ENCODE peak calls at places on chromosome 20, in eight cellular contexts. One of them, this sample, is unnamed.

GRCh38 chr20:58044286-58044685 is 184.2 kb downstream of the ANKRD60 start:
- DNase-seq in EH: no peak
- DNase-seq in globus pallidus: no peak
- DNase-seq in activated T-helper 1 cell treated with Interleukin-2 at 50 U/mL for 16 hours: no peak
- DNase-seq in CD4-positive, CD25-positive, alpha-beta regulatory T cell: no peak
- DNase-seq in stimulated activated CD4-positive, alpha-beta T cell treated with anti-CD3 and anti-CD28 coated beads, Interleukin-15, amount 100 ng/mL, for 1 hour: no peak
- DNase-seq in endothelial cell of umbilical vein: no peak
- DNase-seq in neural crest cell: no peak
- DNase-seq in this sample: no peak

GRCh38 chr20:17825949-17826843 is 126.4 kb downstream of the BANF2 start:
- DNase-seq in EH: peak; percentile 55
- DNase-seq in globus pallidus: no peak
- DNase-seq in activated T-helper 1 cell treated with Interleukin-2 at 50 U/mL for 16 hours: no peak
- DNase-seq in CD4-positive, CD25-positive, alpha-beta regulatory T cell: peak; percentile 10
- DNase-seq in stimulated activated CD4-positive, alpha-beta T cell treated with anti-CD3 and anti-CD28 coated beads, Interleukin-15, amount 100 ng/mL, for 1 hour: no peak
- DNase-seq in endothelial cell of umbilical vein: no peak
- DNase-seq in neural crest cell: no peak
- DNase-seq in this sample: no peak

GRCh38 chr20:51134405-51134804 is 111.5 kb upstream of the KCNG1 start:
- DNase-seq in EH: no peak
- DNase-seq in globus pallidus: no peak
- DNase-seq in activated T-helper 1 cell treated with Interleukin-2 at 50 U/mL for 16 hours: no peak
- DNase-seq in CD4-positive, CD25-positive, alpha-beta regulatory T cell: no peak
- DNase-seq in stimulated activated CD4-positive, alpha-beta T cell treated with anti-CD3 and anti-CD28 coated beads, Interleukin-15, amount 100 ng/mL, for 1 hour: no peak
- DNase-seq in endothelial cell of umbilical vein: no peak
- DNase-seq in neural crest cell: no peak
- DNase-seq in this sample: no peak

GRCh38 chr20:23111307-23111943 is 25.3 kb upstream of the CD93 start:
- DNase-seq in EH: no peak
- DNase-seq in globus pallidus: no peak
- DNase-seq in activated T-helper 1 cell treated with Interleukin-2 at 50 U/mL for 16 hours: no peak
- DNase-seq in CD4-positive, CD25-positive, alpha-beta regulatory T cell: no peak
- DNase-seq in stimulated activated CD4-positive, alpha-beta T cell treated with anti-CD3 and anti-CD28 coated beads, Interleukin-15, amount 100 ng/mL, for 1 hour: no peak
- DNase-seq in endothelial cell of umbilical vein: no peak
- DNase-seq in neural crest cell: no peak
- DNase-seq in this sample: no peak

GRCh38 chr20:48933017-48933766 is 11.7 kb downstream of the ARFGEF2 start:
- DNase-seq in EH: no peak
- DNase-seq in globus pallidus: no peak
- DNase-seq in activated T-helper 1 cell treated with Interleukin-2 at 50 U/mL for 16 hours: no peak
- DNase-seq in CD4-positive, CD25-positive, alpha-beta regulatory T cell: no peak
- DNase-seq in stimulated activated CD4-positive, alpha-beta T cell treated with anti-CD3 and anti-CD28 coated beads, Interleukin-15, amount 100 ng/mL, for 1 hour: no peak
- DNase-seq in endothelial cell of umbilical vein: no peak
- DNase-seq in neural crest cell: no peak
- DNase-seq in this sample: no peak

GRCh38 chr20:2602046-2602735 is 50.2 kb upstream of the NOP56 start:
- DNase-seq in EH: peak; percentile 7
- DNase-seq in globus pallidus: no peak
- DNase-seq in activated T-helper 1 cell treated with Interleukin-2 at 50 U/mL for 16 hours: no peak
- DNase-seq in CD4-positive, CD25-positive, alpha-beta regulatory T cell: no peak
- DNase-seq in stimulated activated CD4-positive, alpha-beta T cell treated with anti-CD3 and anti-CD28 coated beads, Interleukin-15, amount 100 ng/mL, for 1 hour: no peak
- DNase-seq in endothelial cell of umbilical vein: no peak
- DNase-seq in neural crest cell: no peak
- DNase-seq in this sample: no peak

GRCh38 chr20:25287631-25288290 is 39.9 kb downstream of the PYGB start:
- DNase-seq in EH: no peak
- DNase-seq in globus pallidus: no peak
- DNase-seq in activated T-helper 1 cell treated with Interleukin-2 at 50 U/mL for 16 hours: no peak
- DNase-seq in CD4-positive, CD25-positive, alpha-beta regulatory T cell: no peak
- DNase-seq in stimulated activated CD4-positive, alpha-beta T cell treated with anti-CD3 and anti-CD28 coated beads, Interleukin-15, amount 100 ng/mL, for 1 hour: no peak
- DNase-seq in endothelial cell of umbilical vein: no peak
- DNase-seq in neural crest cell: no peak
- DNase-seq in this sample: no peak

GRCh38 chr20:17854307-17854903 is 114.2 kb downstream of the SNX5 start:
- DNase-seq in EH: peak; percentile 68
- DNase-seq in globus pallidus: peak; percentile 49
- DNase-seq in activated T-helper 1 cell treated with Interleukin-2 at 50 U/mL for 16 hours: no peak
- DNase-seq in CD4-positive, CD25-positive, alpha-beta regulatory T cell: no peak
- DNase-seq in stimulated activated CD4-positive, alpha-beta T cell treated with anti-CD3 and anti-CD28 coated beads, Interleukin-15, amount 100 ng/mL, for 1 hour: no peak
- DNase-seq in endothelial cell of umbilical vein: peak; percentile 55
- DNase-seq in neural crest cell: peak; percentile 19
- DNase-seq in this sample: peak; percentile 63

GRCh38 chr20:48841861-48842529 is 14.2 kb upstream of the PREX1 start:
- DNase-seq in EH: peak; percentile 92
- DNase-seq in globus pallidus: no peak
- DNase-seq in activated T-helper 1 cell treated with Interleukin-2 at 50 U/mL for 16 hours: no peak
- DNase-seq in CD4-positive, CD25-positive, alpha-beta regulatory T cell: no peak
- DNase-seq in stimulated activated CD4-positive, alpha-beta T cell treated with anti-CD3 and anti-CD28 coated beads, Interleukin-15, amount 100 ng/mL, for 1 hour: no peak
- DNase-seq in endothelial cell of umbilical vein: peak; percentile 89
- DNase-seq in neural crest cell: no peak
- DNase-seq in this sample: no peak

GRCh38 chr20:50561379-50562078 is 51.3 kb downstream of the PTPN1 start:
- DNase-seq in EH: peak; percentile 97
- DNase-seq in globus pallidus: no peak
- DNase-seq in activated T-helper 1 cell treated with Interleukin-2 at 50 U/mL for 16 hours: no peak
- DNase-seq in CD4-positive, CD25-positive, alpha-beta regulatory T cell: peak; percentile 68
- DNase-seq in stimulated activated CD4-positive, alpha-beta T cell treated with anti-CD3 and anti-CD28 coated beads, Interleukin-15, amount 100 ng/mL, for 1 hour: peak; percentile 17
- DNase-seq in endothelial cell of umbilical vein: peak; percentile 97
- DNase-seq in neural crest cell: no peak
- DNase-seq in this sample: peak; percentile 74

GRCh38 chr20:2806351-2806701 is 5.9 kb upstream of the CPXM1 start:
- DNase-seq in EH: no peak
- DNase-seq in globus pallidus: no peak
- DNase-seq in activated T-helper 1 cell treated with Interleukin-2 at 50 U/mL for 16 hours: no peak
- DNase-seq in CD4-positive, CD25-positive, alpha-beta regulatory T cell: no peak
- DNase-seq in stimulated activated CD4-positive, alpha-beta T cell treated with anti-CD3 and anti-CD28 coated beads, Interleukin-15, amount 100 ng/mL, for 1 hour: no peak
- DNase-seq in endothelial cell of umbilical vein: no peak
- DNase-seq in neural crest cell: no peak
- DNase-seq in this sample: no peak

GRCh38 chr20:13809855-13810254 is 25.0 kb downstream of the NDUFAF5 start:
- DNase-seq in EH: no peak
- DNase-seq in globus pallidus: no peak
- DNase-seq in activated T-helper 1 cell treated with Interleukin-2 at 50 U/mL for 16 hours: no peak
- DNase-seq in CD4-positive, CD25-positive, alpha-beta regulatory T cell: no peak
- DNase-seq in stimulated activated CD4-positive, alpha-beta T cell treated with anti-CD3 and anti-CD28 coated beads, Interleukin-15, amount 100 ng/mL, for 1 hour: no peak
- DNase-seq in endothelial cell of umbilical vein: no peak
- DNase-seq in neural crest cell: no peak
- DNase-seq in this sample: no peak

GRCh38 chr20:10109621-10110020 is 74.8 kb downstream of the ANKEF1 start:
- DNase-seq in EH: no peak
- DNase-seq in globus pallidus: peak; percentile 62
- DNase-seq in activated T-helper 1 cell treated with Interleukin-2 at 50 U/mL for 16 hours: no peak
- DNase-seq in CD4-positive, CD25-positive, alpha-beta regulatory T cell: no peak
- DNase-seq in stimulated activated CD4-positive, alpha-beta T cell treated with anti-CD3 and anti-CD28 coated beads, Interleukin-15, amount 100 ng/mL, for 1 hour: no peak
- DNase-seq in endothelial cell of umbilical vein: no peak
- DNase-seq in neural crest cell: no peak
- DNase-seq in this sample: no peak

GRCh38 chr20:1391640-1392442 is 1.0 kb downstream of the FKBP1A start:
- DNase-seq in EH: peak; percentile 68
- DNase-seq in globus pallidus: no peak
- DNase-seq in activated T-helper 1 cell treated with Interleukin-2 at 50 U/mL for 16 hours: no peak
- DNase-seq in CD4-positive, CD25-positive, alpha-beta regulatory T cell: peak; percentile 44
- DNase-seq in stimulated activated CD4-positive, alpha-beta T cell treated with anti-CD3 and anti-CD28 coated beads, Interleukin-15, amount 100 ng/mL, for 1 hour: no peak
- DNase-seq in endothelial cell of umbilical vein: peak; percentile 94
- DNase-seq in neural crest cell: no peak
- DNase-seq in this sample: peak; percentile 95

GRCh38 chr20:23142162-23143050 is 56.3 kb upstream of the CD93 start:
- DNase-seq in EH: no peak
- DNase-seq in globus pallidus: no peak
- DNase-seq in activated T-helper 1 cell treated with Interleukin-2 at 50 U/mL for 16 hours: no peak
- DNase-seq in CD4-positive, CD25-positive, alpha-beta regulatory T cell: peak; percentile 79
- DNase-seq in stimulated activated CD4-positive, alpha-beta T cell treated with anti-CD3 and anti-CD28 coated beads, Interleukin-15, amount 100 ng/mL, for 1 hour: no peak
- DNase-seq in endothelial cell of umbilical vein: no peak
- DNase-seq in neural crest cell: no peak
- DNase-seq in this sample: peak; percentile 43

GRCh38 chr20:44384423-44385027 is 29.0 kb downstream of the HNF4A start:
- DNase-seq in EH: peak; percentile 61
- DNase-seq in globus pallidus: peak; percentile 31
- DNase-seq in activated T-helper 1 cell treated with Interleukin-2 at 50 U/mL for 16 hours: peak; percentile 61
- DNase-seq in CD4-positive, CD25-positive, alpha-beta regulatory T cell: peak; percentile 71
- DNase-seq in stimulated activated CD4-positive, alpha-beta T cell treated with anti-CD3 and anti-CD28 coated beads, Interleukin-15, amount 100 ng/mL, for 1 hour: peak; percentile 60
- DNase-seq in endothelial cell of umbilical vein: peak; percentile 73
- DNase-seq in neural crest cell: peak; percentile 83
- DNase-seq in this sample: peak; percentile 30

GRCh38 chr20:35954907-35955251 is 577 bp upstream of the SCAND1 start:
- DNase-seq in EH: peak; percentile 51
- DNase-seq in globus pallidus: no peak
- DNase-seq in activated T-helper 1 cell treated with Interleukin-2 at 50 U/mL for 16 hours: no peak
- DNase-seq in CD4-positive, CD25-positive, alpha-beta regulatory T cell: peak; percentile 69
- DNase-seq in stimulated activated CD4-positive, alpha-beta T cell treated with anti-CD3 and anti-CD28 coated beads, Interleukin-15, amount 100 ng/mL, for 1 hour: no peak
- DNase-seq in endothelial cell of umbilical vein: no peak
- DNase-seq in neural crest cell: no peak
- DNase-seq in this sample: peak; percentile 17

GRCh38 chr20:62367483-62368302 is 581 bp upstream of the LAMA5 start:
- DNase-seq in EH: no peak
- DNase-seq in globus pallidus: no peak
- DNase-seq in activated T-helper 1 cell treated with Interleukin-2 at 50 U/mL for 16 hours: no peak
- DNase-seq in CD4-positive, CD25-positive, alpha-beta regulatory T cell: no peak
- DNase-seq in stimulated activated CD4-positive, alpha-beta T cell treated with anti-CD3 and anti-CD28 coated beads, Interleukin-15, amount 100 ng/mL, for 1 hour: no peak
- DNase-seq in endothelial cell of umbilical vein: no peak
- DNase-seq in neural crest cell: no peak
- DNase-seq in this sample: no peak

GRCh38 chr20:11204926-11205768 is 531.3 kb upstream of the JAG1 start:
- DNase-seq in EH: peak; percentile 66
- DNase-seq in globus pallidus: peak; percentile 62
- DNase-seq in activated T-helper 1 cell treated with Interleukin-2 at 50 U/mL for 16 hours: no peak
- DNase-seq in CD4-positive, CD25-positive, alpha-beta regulatory T cell: peak; percentile 16
- DNase-seq in stimulated activated CD4-positive, alpha-beta T cell treated with anti-CD3 and anti-CD28 coated beads, Interleukin-15, amount 100 ng/mL, for 1 hour: no peak
- DNase-seq in endothelial cell of umbilical vein: peak; percentile 79
- DNase-seq in neural crest cell: peak; percentile 51
- DNase-seq in this sample: peak; percentile 85

GRCh38 chr20:32988008-32988407 is 16.2 kb downstream of the SUN5 start:
- DNase-seq in EH: no peak
- DNase-seq in globus pallidus: no peak
- DNase-seq in activated T-helper 1 cell treated with Interleukin-2 at 50 U/mL for 16 hours: no peak
- DNase-seq in CD4-positive, CD25-positive, alpha-beta regulatory T cell: no peak
- DNase-seq in stimulated activated CD4-positive, alpha-beta T cell treated with anti-CD3 and anti-CD28 coated beads, Interleukin-15, amount 100 ng/mL, for 1 hour: no peak
- DNase-seq in endothelial cell of umbilical vein: no peak
- DNase-seq in neural crest cell: no peak
- DNase-seq in this sample: no peak